ENCODE peak calls at places on chromosomes 3 and 15, in nine cellular contexts. I is ACHN, P is fibroblast of pulmonary artery, H is HTR-8/SVneo, Q is foreskin fibroblast, G is Caki2, R is RPMI7951, A is occipital lobe, S is osteocyte. W is an unnamed sample.

GRCh38 chr3:168088106-168088722 is 7.5 kb downstream of the GOLIM4 start:
- DNase-seq in P (no peak), I (peak; percentile 52), H (no peak), R (peak; percentile 45), S (no peak), A (no peak), Q (no peak), G (peak; percentile 21), W (no peak)

GRCh38 chr15:67803996-67804843 is 21.1 kb upstream of the SKOR1 start:
- DNase-seq in R (no peak), S (peak; percentile 81), H (no peak), A (no peak), Q (no peak), P (no peak), I (no peak), G (no peak), W (peak; percentile 67)

GRCh38 chr15:72927451-72927850 is 124.8 kb upstream of the NEO1 start:
- DNase-seq in G (no peak), R (no peak), P (no peak), Q (no peak), H (no peak), S (no peak), A (no peak), I (no peak), W (no peak)

GRCh38 chr3:132659000-132659369 is 624 bp downstream of the ACAD11 start:
- DNase-seq in P (no peak), A (no peak), S (no peak), H (peak; percentile 22), R (no peak), I (no peak), Q (no peak), G (no peak), W (no peak)

GRCh38 chr15:51320843-51321242 is 17.6 kb downstream of the CYP19A1 start:
- DNase-seq in H (no peak), I (no peak), G (no peak), S (no peak), R (no peak), Q (no peak), A (no peak), P (no peak), W (no peak)

GRCh38 chr3:47057212-47057671 is 77.8 kb downstream of the NBEAL2 start:
- DNase-seq in P (no peak), R (peak; percentile 12), H (no peak), S (no peak), Q (peak; percentile 15), I (no peak), G (no peak), A (no peak), W (no peak)

GRCh38 chr15:94848054-94848453 is 616.7 kb downstream of the MCTP2 start:
- DNase-seq in R (no peak), Q (no peak), I (no peak), P (no peak), G (no peak), A (no peak), S (no peak), H (no peak), W (no peak)

GRCh38 chr3:11610044-11610671 is 33.6 kb downstream of the VGLL4 start:
- DNase-seq in R (peak; percentile 93), P (peak; percentile 67), S (peak; percentile 87), G (no peak), Q (no peak), I (no peak), A (no peak), H (peak; percentile 41), W (no peak)

GRCh38 chr15:32979710-32980109 is 214.8 kb downstream of the FMN1 start:
- DNase-seq in I (no peak), P (peak; percentile 46), R (peak; percentile 85), H (no peak), G (peak; percentile 85), Q (peak; percentile 95), S (no peak), A (no peak), W (no peak)